ENCODE peak calls at places on chromosomes 4 and X, in seven cellular contexts. One of them, this sample, is unnamed.

GRCh38 chr4:30763337-30763736 is 43.2 kb downstream of the PCDH7 start:
- DNase-seq in fibroblast of villous mesenchyme: peak; percentile 50
- DNase-seq in cardiac fibroblast: no peak
- DNase-seq in cardiac muscle cell: no peak
- DNase-seq in hepatocyte: no peak
- DNase-seq in suprapubic skin: no peak
- DNase-seq in GM06990: no peak
- DNase-seq in this sample: no peak

GRCh38 chr4:111537165-111537564 is 608.1 kb upstream of the FAM241A start:
- DNase-seq in fibroblast of villous mesenchyme: no peak
- DNase-seq in cardiac fibroblast: no peak
- DNase-seq in cardiac muscle cell: no peak
- DNase-seq in hepatocyte: no peak
- DNase-seq in suprapubic skin: no peak
- DNase-seq in GM06990: no peak
- DNase-seq in this sample: no peak

GRCh38 chrX:13897571-13897970 is 80.7 kb upstream of the GPM6B start:
- DNase-seq in fibroblast of villous mesenchyme: no peak
- DNase-seq in cardiac fibroblast: peak; percentile 33
- DNase-seq in cardiac muscle cell: peak; percentile 13
- DNase-seq in hepatocyte: no peak
- DNase-seq in suprapubic skin: no peak
- DNase-seq in GM06990: no peak
- DNase-seq in this sample: no peak

GRCh38 chrX:124217289-124218251 is 114.9 kb upstream of the TEX13D start:
- DNase-seq in fibroblast of villous mesenchyme: no peak
- DNase-seq in cardiac fibroblast: peak; percentile 30
- DNase-seq in cardiac muscle cell: peak; percentile 2
- DNase-seq in hepatocyte: no peak
- DNase-seq in suprapubic skin: no peak
- DNase-seq in GM06990: peak; percentile 39
- DNase-seq in this sample: no peak

GRCh38 chr4:173360587-173361221 is 10.1 kb upstream of the SAP30 start:
- DNase-seq in fibroblast of villous mesenchyme: peak; percentile 16
- DNase-seq in cardiac fibroblast: peak; percentile 37
- DNase-seq in cardiac muscle cell: peak; percentile 39
- DNase-seq in hepatocyte: peak; percentile 6
- DNase-seq in suprapubic skin: no peak
- DNase-seq in GM06990: no peak
- DNase-seq in this sample: no peak

GRCh38 chrX:49166914-49167739 is 4.6 kb downstream of the MAGIX start:
- DNase-seq in fibroblast of villous mesenchyme: peak; percentile 82
- DNase-seq in cardiac fibroblast: peak; percentile 72
- DNase-seq in cardiac muscle cell: peak; percentile 87
- DNase-seq in hepatocyte: peak; percentile 56
- DNase-seq in suprapubic skin: peak; percentile 81
- DNase-seq in GM06990: peak; percentile 65
- DNase-seq in this sample: peak; percentile 54

GRCh38 chr4:144894525-144894924 is 203.5 kb downstream of the ANAPC10 start:
- DNase-seq in fibroblast of villous mesenchyme: peak; percentile 55
- DNase-seq in cardiac fibroblast: peak; percentile 90
- DNase-seq in cardiac muscle cell: peak; percentile 94
- DNase-seq in hepatocyte: no peak
- DNase-seq in suprapubic skin: no peak
- DNase-seq in GM06990: no peak
- DNase-seq in this sample: peak; percentile 90

GRCh38 chr4:145293658-145294057 is 113.3 kb upstream of the OTUD4 start:
- DNase-seq in fibroblast of villous mesenchyme: no peak
- DNase-seq in cardiac fibroblast: peak; percentile 18
- DNase-seq in cardiac muscle cell: no peak
- DNase-seq in hepatocyte: no peak
- DNase-seq in suprapubic skin: no peak
- DNase-seq in GM06990: no peak
- DNase-seq in this sample: no peak

GRCh38 chr4:78650106-78651021 is 98.8 kb downstream of the ANXA3 start:
- DNase-seq in fibroblast of villous mesenchyme: peak; percentile 92
- DNase-seq in cardiac fibroblast: peak; percentile 90
- DNase-seq in cardiac muscle cell: peak; percentile 86
- DNase-seq in hepatocyte: peak; percentile 52
- DNase-seq in suprapubic skin: no peak
- DNase-seq in GM06990: no peak
- DNase-seq in this sample: no peak

GRCh38 chr4:154491341-154491679 is 289 bp downstream of the DCHS2 start:
- DNase-seq in fibroblast of villous mesenchyme: peak; percentile 16
- DNase-seq in cardiac fibroblast: peak; percentile 13
- DNase-seq in cardiac muscle cell: peak; percentile 19
- DNase-seq in hepatocyte: no peak
- DNase-seq in suprapubic skin: no peak
- DNase-seq in GM06990: no peak
- DNase-seq in this sample: no peak

GRCh38 chrX:101080326-101080725 is 1.6 kb downstream of the TMEM35A start:
- DNase-seq in fibroblast of villous mesenchyme: no peak
- DNase-seq in cardiac fibroblast: no peak
- DNase-seq in cardiac muscle cell: no peak
- DNase-seq in hepatocyte: no peak
- DNase-seq in suprapubic skin: no peak
- DNase-seq in GM06990: no peak
- DNase-seq in this sample: no peak

GRCh38 chr4:86960557-86960959 is 25.7 kb downstream of the AFF1 start:
- DNase-seq in fibroblast of villous mesenchyme: peak; percentile 72
- DNase-seq in cardiac fibroblast: no peak
- DNase-seq in cardiac muscle cell: peak; percentile 53
- DNase-seq in hepatocyte: peak; percentile 28
- DNase-seq in suprapubic skin: no peak
- DNase-seq in GM06990: no peak
- DNase-seq in this sample: no peak

GRCh38 chr4:78951862-78952472 is 12.7 kb upstream of the PAQR3 start:
- DNase-seq in fibroblast of villous mesenchyme: peak; percentile 55
- DNase-seq in cardiac fibroblast: peak; percentile 67
- DNase-seq in cardiac muscle cell: peak; percentile 68
- DNase-seq in hepatocyte: peak; percentile 64
- DNase-seq in suprapubic skin: no peak
- DNase-seq in GM06990: no peak
- DNase-seq in this sample: peak; percentile 28

GRCh38 chr4:147286846-147287587 is 193.9 kb upstream of the EDNRA start:
- DNase-seq in fibroblast of villous mesenchyme: peak; percentile 20
- DNase-seq in cardiac fibroblast: peak; percentile 9
- DNase-seq in cardiac muscle cell: no peak
- DNase-seq in hepatocyte: no peak
- DNase-seq in suprapubic skin: no peak
- DNase-seq in GM06990: no peak
- DNase-seq in this sample: no peak

GRCh38 chr4:171203425-171203824 is 609.8 kb upstream of the GALNTL6 start:
- DNase-seq in fibroblast of villous mesenchyme: no peak
- DNase-seq in cardiac fibroblast: peak; percentile 0
- DNase-seq in cardiac muscle cell: no peak
- DNase-seq in hepatocyte: no peak
- DNase-seq in suprapubic skin: no peak
- DNase-seq in GM06990: no peak
- DNase-seq in this sample: peak; percentile 1

GRCh38 chr4:11719879-11720278 is 291.2 kb upstream of the HS3ST1 start:
- DNase-seq in fibroblast of villous mesenchyme: no peak
- DNase-seq in cardiac fibroblast: no peak
- DNase-seq in cardiac muscle cell: no peak
- DNase-seq in hepatocyte: no peak
- DNase-seq in suprapubic skin: no peak
- DNase-seq in GM06990: no peak
- DNase-seq in this sample: no peak

GRCh38 chrX:629230-630006 is 1.2 kb upstream of the SHOX start:
- DNase-seq in fibroblast of villous mesenchyme: no peak
- DNase-seq in cardiac fibroblast: peak; percentile 9
- DNase-seq in cardiac muscle cell: no peak
- DNase-seq in hepatocyte: no peak
- DNase-seq in suprapubic skin: peak; percentile 57
- DNase-seq in GM06990: no peak
- DNase-seq in this sample: no peak

GRCh38 chrX:131626681-131627296 is 82.9 kb downstream of the OR13H1 start:
- DNase-seq in fibroblast of villous mesenchyme: peak; percentile 23
- DNase-seq in cardiac fibroblast: peak; percentile 24
- DNase-seq in cardiac muscle cell: peak; percentile 7
- DNase-seq in hepatocyte: peak; percentile 15
- DNase-seq in suprapubic skin: no peak
- DNase-seq in GM06990: no peak
- DNase-seq in this sample: no peak

GRCh38 chrX:115988825-115989224 is 181.7 kb upstream of the AGTR2 start:
- DNase-seq in fibroblast of villous mesenchyme: peak; percentile 1
- DNase-seq in cardiac fibroblast: no peak
- DNase-seq in cardiac muscle cell: no peak
- DNase-seq in hepatocyte: no peak
- DNase-seq in suprapubic skin: no peak
- DNase-seq in GM06990: no peak
- DNase-seq in this sample: no peak

GRCh38 chr4:82282875-82283274 is 90.9 kb downstream of the HNRNPD start:
- DNase-seq in fibroblast of villous mesenchyme: no peak
- DNase-seq in cardiac fibroblast: no peak
- DNase-seq in cardiac muscle cell: no peak
- DNase-seq in hepatocyte: peak; percentile 15
- DNase-seq in suprapubic skin: no peak
- DNase-seq in GM06990: no peak
- DNase-seq in this sample: no peak

GRCh38 chrX:108736509-108737479 is at the start of gene IRS4:
- DNase-seq in fibroblast of villous mesenchyme: no peak
- DNase-seq in cardiac fibroblast: peak; percentile 2
- DNase-seq in cardiac muscle cell: peak; percentile 27
- DNase-seq in hepatocyte: peak; percentile 37
- DNase-seq in suprapubic skin: no peak
- DNase-seq in GM06990: no peak
- DNase-seq in this sample: no peak
- H3K4me3 ChIP-seq in fibroblast of villous mesenchyme: peak within 1 kb of the TSS; percentile 50
- H3K4me3 ChIP-seq in cardiac fibroblast: peak within 1 kb of the TSS; percentile 53
- H3K4me3 ChIP-seq in cardiac muscle cell: peak within 1 kb of the TSS; percentile 53
- H3K4me3 ChIP-seq in hepatocyte: peak within 1 kb of the TSS; percentile 39
- H3K4me3 ChIP-seq in suprapubic skin: peak within 1 kb of the TSS; percentile 49
- H3K4me3 ChIP-seq in GM06990: no peak within 1 kb of the TSS
- H3K4me3 ChIP-seq in this sample: peak within 1 kb of the TSS; percentile 38

GRCh38 chr4:53507671-53508286 is 83.5 kb downstream of the LNX1 start:
- DNase-seq in fibroblast of villous mesenchyme: peak; percentile 28
- DNase-seq in cardiac fibroblast: peak; percentile 98
- DNase-seq in cardiac muscle cell: peak; percentile 98
- DNase-seq in hepatocyte: no peak
- DNase-seq in suprapubic skin: no peak
- DNase-seq in GM06990: no peak
- DNase-seq in this sample: peak; percentile 95

GRCh38 chr4:53510316-53510715 is 81.0 kb downstream of the LNX1 start:
- DNase-seq in fibroblast of villous mesenchyme: peak; percentile 31
- DNase-seq in cardiac fibroblast: no peak
- DNase-seq in cardiac muscle cell: peak; percentile 52
- DNase-seq in hepatocyte: no peak
- DNase-seq in suprapubic skin: no peak
- DNase-seq in GM06990: no peak
- DNase-seq in this sample: no peak

GRCh38 chr4:53505947-53506346 is 85.3 kb downstream of the LNX1 start:
- DNase-seq in fibroblast of villous mesenchyme: no peak
- DNase-seq in cardiac fibroblast: peak; percentile 45
- DNase-seq in cardiac muscle cell: peak; percentile 43
- DNase-seq in hepatocyte: no peak
- DNase-seq in suprapubic skin: no peak
- DNase-seq in GM06990: no peak
- DNase-seq in this sample: no peak

GRCh38 chr4:53507058-53507457 is 84.2 kb downstream of the LNX1 start:
- DNase-seq in fibroblast of villous mesenchyme: no peak
- DNase-seq in cardiac fibroblast: no peak
- DNase-seq in cardiac muscle cell: no peak
- DNase-seq in hepatocyte: no peak
- DNase-seq in suprapubic skin: no peak
- DNase-seq in GM06990: no peak
- DNase-seq in this sample: no peak

DNA sequence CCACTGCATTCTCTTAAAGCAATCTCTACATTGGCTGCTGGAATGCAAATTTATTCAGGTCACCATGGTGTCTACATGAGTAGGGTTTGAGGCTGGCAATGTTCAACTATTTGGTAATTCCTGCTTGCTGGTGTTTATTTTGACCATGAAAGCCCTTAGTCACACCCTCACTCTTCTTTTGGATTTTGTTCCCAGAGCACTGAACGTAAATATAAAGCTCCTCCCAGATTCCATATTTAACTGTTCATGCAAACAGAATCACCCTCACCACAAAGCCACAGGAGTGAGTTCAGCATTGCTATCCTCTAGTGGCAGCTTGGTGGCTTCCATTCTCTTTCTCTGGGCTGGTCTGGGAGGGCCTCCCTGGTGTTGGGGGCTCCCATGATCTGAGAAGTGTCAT is 82.8 kb downstream of the LNX1 start:
- DNase-seq in fibroblast of villous mesenchyme: peak; percentile 80
- DNase-seq in cardiac fibroblast: peak; percentile 96
- DNase-seq in cardiac muscle cell: peak; percentile 84
- DNase-seq in hepatocyte: no peak
- DNase-seq in suprapubic skin: no peak
- DNase-seq in GM06990: no peak
- DNase-seq in this sample: peak; percentile 59
- TF ChIP-seq CTCF in fibroblast of villous mesenchyme: peak; percentile 9
- TF ChIP-seq CTCF in cardiac fibroblast: peak; percentile 39
- TF ChIP-seq CTCF in cardiac muscle cell: peak; percentile 15
- TF ChIP-seq CTCF in hepatocyte: no peak
- TF ChIP-seq CTCF in suprapubic skin: no peak
- TF ChIP-seq CTCF in GM06990: no peak
- TF ChIP-seq CTCF in this sample: peak; percentile 18

DNA sequence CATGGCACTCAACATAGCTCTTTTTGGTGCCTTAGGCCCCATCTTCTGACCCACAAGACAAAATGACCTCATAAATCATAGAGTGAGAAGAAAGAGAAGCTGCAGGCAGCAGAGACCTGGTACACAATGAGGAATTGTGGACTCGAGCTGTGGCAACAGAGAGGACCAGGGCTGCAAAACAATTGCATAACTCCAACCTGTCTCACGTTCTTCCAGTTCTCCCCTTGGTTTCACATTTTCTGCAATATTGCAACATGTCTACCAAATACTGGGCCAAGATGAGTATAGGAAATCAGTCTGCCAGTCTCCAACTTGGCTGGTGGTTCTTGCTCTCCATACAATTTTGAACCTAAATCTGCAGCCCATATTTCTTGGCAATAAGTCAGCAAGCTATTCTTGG is 105.3 kb downstream of the KDR start:
- DNase-seq in fibroblast of villous mesenchyme: no peak
- DNase-seq in cardiac fibroblast: peak; percentile 30
- DNase-seq in cardiac muscle cell: peak; percentile 19
- DNase-seq in hepatocyte: no peak
- DNase-seq in suprapubic skin: no peak
- DNase-seq in GM06990: no peak
- DNase-seq in this sample: no peak
- H3K4me3 ChIP-seq in fibroblast of villous mesenchyme: no peak overlapping the region
- H3K4me3 ChIP-seq in cardiac fibroblast: no peak overlapping the region
- H3K4me3 ChIP-seq in cardiac muscle cell: no peak overlapping the region
- H3K4me3 ChIP-seq in hepatocyte: no peak overlapping the region
- H3K4me3 ChIP-seq in suprapubic skin: no peak overlapping the region
- H3K4me3 ChIP-seq in GM06990: no peak overlapping the region
- H3K4me3 ChIP-seq in this sample: no peak overlapping the region

GRCh38 chr4:116668190-116668589 is 417.2 kb downstream of the TRAM1L1 start:
- DNase-seq in fibroblast of villous mesenchyme: no peak
- DNase-seq in cardiac fibroblast: no peak
- DNase-seq in cardiac muscle cell: no peak
- DNase-seq in hepatocyte: no peak
- DNase-seq in suprapubic skin: no peak
- DNase-seq in GM06990: no peak
- DNase-seq in this sample: no peak
- TF ChIP-seq CTCF in fibroblast of villous mesenchyme: peak; percentile 11
- TF ChIP-seq CTCF in cardiac fibroblast: no peak
- TF ChIP-seq CTCF in cardiac muscle cell: no peak
- TF ChIP-seq CTCF in hepatocyte: peak; percentile 5
- TF ChIP-seq CTCF in suprapubic skin: no peak
- TF ChIP-seq CTCF in GM06990: no peak
- TF ChIP-seq CTCF in this sample: no peak

This sample was measured in astrocyte of the cerebellum.